ENCODE peak calls at places on chromosomes 12 and 14, in four cellular contexts. D is H1, T is HCT116, B is GM12878. M is an unnamed sample.
A peak's percentile ranks its signal among the peaks of the same experiment; 100 is the strongest.

GRCh38 chr12:102769323-102769916 is 147.6 kb downstream of the PAH start:
- DNase-seq in D (peak; percentile 70), T (peak; percentile 26), B (peak; percentile 40), M (peak; percentile 45)

GRCh38 chr12:103877288-103877687 is 36.3 kb upstream of the NT5DC3 start:
- DNase-seq in B (no peak), T (no peak), D (no peak), M (no peak)

GRCh38 chr12:46783881-46784280 is 41.9 kb downstream of the SLC38A4 start:
- DNase-seq in D (no peak), T (no peak), B (no peak), M (no peak)

GRCh38 chr12:65828711-65829339 is 4.5 kb downstream of the HMGA2 start:
- DNase-seq in T (no peak), D (no peak), B (no peak), M (no peak)

GRCh38 chr12:95532851-95533250 is 18.4 kb downstream of the USP44 start:
- DNase-seq in D (no peak), T (no peak), B (no peak), M (no peak)

GRCh38 chr12:28780096-28780495 is 369.0 kb upstream of the FAR2 start:
- DNase-seq in D (no peak), B (no peak), T (no peak), M (no peak)

GRCh38 chr14:90105756-90106155 is 44.0 kb downstream of the KCNK13 start:
- DNase-seq in B (no peak), T (no peak), D (no peak), M (no peak)

GRCh38 chr12:116233669-116234068 is 43.8 kb downstream of the MED13L start:
- DNase-seq in B (no peak), T (no peak), D (no peak), M (no peak)

GRCh38 chr12:93740721-93741120 is 63.5 kb downstream of the CRADD start:
- DNase-seq in D (no peak), B (no peak), T (no peak), M (no peak)

GRCh38 chr12:52792185-52793029 is 3.5 kb downstream of the KRT3 start:
- DNase-seq in D (no peak), B (no peak), T (no peak), M (no peak)

GRCh38 chr14:104557086-104557485 is 22.5 kb upstream of the C14orf180 start:
- DNase-seq in B (no peak), T (no peak), D (no peak), M (no peak)
- TF ChIP-seq EGR1 in B (no peak), T (no peak), D (no peak), M (no peak)

DNA sequence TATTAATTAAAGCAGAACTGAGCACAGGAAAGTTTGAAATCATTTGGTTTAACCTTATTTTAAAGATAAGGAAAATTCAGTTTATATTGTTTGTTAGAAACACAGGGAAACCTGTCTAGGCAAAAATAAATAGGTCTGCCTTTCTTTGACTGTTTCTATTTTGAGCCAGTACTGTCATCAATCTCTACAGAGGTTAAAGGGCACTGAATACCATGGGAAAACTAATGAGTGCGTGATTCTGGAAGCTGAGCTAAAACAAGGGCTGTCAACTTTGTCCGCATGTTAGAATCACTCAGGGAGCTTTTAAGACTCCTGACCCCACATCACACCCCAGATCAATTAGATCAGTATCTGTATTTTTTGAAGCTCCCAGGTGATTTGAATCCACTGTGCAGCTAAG is 38.8 kb downstream of the NOPCHAP1 start:
- DNase-seq in D (no peak), T (no peak), B (no peak), M (no peak)
- TF ChIP-seq EGR1 in D (no peak), T (no peak), B (no peak), M (no peak)

DNA sequence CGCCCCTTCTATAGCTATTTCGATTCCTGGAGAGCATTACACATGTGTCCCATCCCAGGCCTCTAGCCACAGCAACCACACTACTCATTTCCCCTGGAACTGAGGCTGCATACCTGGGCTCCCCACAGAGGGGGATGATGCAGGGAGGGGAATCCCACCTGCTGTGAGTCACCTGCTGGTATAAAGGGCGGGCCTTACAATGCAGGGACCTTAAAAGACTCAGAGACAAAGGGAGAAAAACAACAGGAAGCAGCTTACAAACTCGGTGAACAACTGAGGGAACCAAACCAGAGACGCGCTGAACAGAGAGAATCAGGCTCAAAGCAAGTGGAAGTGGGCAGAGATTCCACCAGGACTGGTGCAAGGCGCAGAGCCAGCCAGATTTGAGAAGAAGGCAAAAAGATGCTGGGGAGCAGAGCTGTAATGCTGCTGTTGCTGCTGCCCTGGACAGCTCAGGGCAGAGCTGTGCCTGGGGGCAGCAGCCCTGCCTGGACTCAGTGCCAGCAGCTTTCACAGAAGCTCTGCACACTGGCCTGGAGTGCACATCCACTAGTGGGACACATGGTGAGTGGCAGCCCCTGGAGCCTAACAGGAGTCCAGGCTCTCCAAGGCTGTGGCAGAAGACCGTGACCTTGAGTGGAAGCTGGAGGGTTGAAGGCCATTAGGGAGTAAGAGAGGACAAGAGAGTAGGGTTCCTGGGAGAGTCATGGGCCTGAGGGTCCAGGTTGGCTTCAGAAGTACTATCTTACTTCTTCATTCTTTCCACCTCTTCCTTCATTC is at the start of gene IL23A:
- DNase-seq in T (no peak), D (peak; percentile 74), B (peak; percentile 61), M (no peak)
- TF ChIP-seq EGR1 in T (no peak), D (no peak), B (no peak), M (no peak)

GRCh38 chr14:75292886-75293285 is 14.3 kb downstream of the FOS start:
- DNase-seq in T (no peak), B (no peak), D (no peak), M (no peak)
- TF ChIP-seq EGR1 in T (no peak), B (no peak), D (no peak), M (no peak)

GRCh38 chr14:34926552-34926951 is 51.4 kb upstream of the BAZ1A start:
- DNase-seq in B (no peak), T (no peak), D (no peak), M (no peak)

GRCh38 chr14:34935552-34935951 is 47.2 kb upstream of the SRP54 start:
- DNase-seq in D (peak; percentile 19), B (no peak), T (no peak), M (no peak)

GRCh38 chr14:34931206-34931605 is 51.6 kb upstream of the SRP54 start:
- DNase-seq in D (no peak), T (no peak), B (peak; percentile 9), M (no peak)

GRCh38 chr14:34933301-34933700 is 49.5 kb upstream of the SRP54 start:
- DNase-seq in D (no peak), T (no peak), B (no peak), M (no peak)

GRCh38 chr14:34930591-34931069 is 52.2 kb upstream of the SRP54 start:
- DNase-seq in B (peak; percentile 36), D (no peak), T (no peak), M (no peak)
- TF ChIP-seq EGR1 in B (no peak), D (no peak), T (no peak), M (no peak)

GRCh38 chr12:113658030-113658655 is 186.5 kb upstream of the LHX5 start:
- DNase-seq in D (no peak), B (no peak), T (no peak), M (no peak)
- TF ChIP-seq EGR1 in D (no peak), B (no peak), T (no peak), M (no peak)

GRCh38 chr12:130504110-130504835 is 166.6 kb downstream of the PIWIL1 start:
- DNase-seq in D (no peak), T (no peak), B (no peak), M (no peak)
- TF ChIP-seq EGR1 in D (no peak), T (no peak), B (no peak), M (no peak)